ENCODE peak calls at places on chromosomes 13 and 19, in six cellular contexts. L is SK-N-SH; D is HuH-7; I is GM12891; Y is stimulated activated CD4-positive, alpha-beta T cell treated with anti-CD3 and anti-CD28 coated beads, Interleukin-2, amount 100 ng/mL, for 48 hours; H is NCI-H226. W is an unnamed sample.

GRCh38 chr13:94210826-94211225 is 268.7 kb downstream of the DCT start:
- DNase-seq in Y (no peak), D (no peak), L (no peak), H (no peak), I (no peak), W (no peak)

GRCh38 chr19:33953592-33953991 is 156.9 kb downstream of the KCTD15 start:
- DNase-seq in I (no peak), Y (no peak), D (no peak), L (no peak), H (no peak), W (no peak)

GRCh38 chr13:87669379-87669978 is 1.7 kb upstream of the SLITRK5 start:
- DNase-seq in L (peak), I (no peak), Y (no peak), H (no peak), D (no peak), W (peak)

GRCh38 chr13:110590577-110590976 is 24.8 kb upstream of the NAXD start:
- DNase-seq in L (no peak), D (no peak), Y (no peak), I (no peak), H (no peak), W (no peak)

GRCh38 chr13:22316494-22317025 is 645.7 kb downstream of the FGF9 start:
- DNase-seq in Y (no peak), I (no peak), H (no peak), D (no peak), L (no peak), W (no peak)

GRCh38 chr19:15265849-15266248 is 33.6 kb upstream of the EPHX3 start:
- DNase-seq in Y (no peak), H (peak), L (peak), D (no peak), I (no peak), W (no peak)

GRCh38 chr13:21583496-21583895 is 20.5 kb downstream of the MICU2 start:
- DNase-seq in H (peak), D (no peak), L (no peak), Y (no peak), I (no peak), W (no peak)

GRCh38 chr13:21034602-21035190 is 26.7 kb downstream of the LATS2 start:
- DNase-seq in I (no peak), H (no peak), D (no peak), L (no peak), Y (no peak), W (no peak)

GRCh38 chr13:77696006-77696862 is 1.3 kb upstream of the SLAIN1 start:
- DNase-seq in I (peak), D (no peak), H (no peak), Y (no peak), L (peak), W (no peak)

GRCh38 chr13:48733739-48734329 is 80.1 kb downstream of the CYSLTR2 start:
- DNase-seq in D (no peak), H (no peak), L (no peak), I (no peak), Y (no peak), W (no peak)

GRCh38 chr13:99726261-99726894 is 225.1 kb downstream of the TM9SF2 start:
- DNase-seq in I (no peak), H (no peak), D (no peak), L (no peak), Y (no peak), W (no peak)

GRCh38 chr19:33344210-33344609 is 29.3 kb upstream of the CEBPG start:
- DNase-seq in L (no peak), Y (no peak), D (no peak), I (no peak), H (no peak), W (no peak)

GRCh38 chr13:97072297-97072696 is 78.0 kb upstream of the OXGR1 start:
- DNase-seq in Y (no peak), L (no peak), D (no peak), H (no peak), I (no peak), W (no peak)

GRCh38 chr19:6186435-6186834 is 51.0 kb downstream of the ACSBG2 start:
- DNase-seq in L (no peak), Y (no peak), I (no peak), H (no peak), D (no peak), W (no peak)

GRCh38 chr13:36531746-36532486 is 99.6 kb downstream of the CCNA1 start:
- DNase-seq in I (no peak), D (no peak), L (no peak), Y (no peak), H (peak), W (no peak)

GRCh38 chr13:70568571-70568970 is 460.3 kb upstream of the KLHL1 start:
- DNase-seq in I (peak), Y (no peak), L (peak), D (no peak), H (no peak), W (peak)

GRCh38 chr19:2081873-2082810 is 14.0 kb downstream of the MOB3A start:
- DNase-seq in L (peak), H (no peak), D (no peak), Y (no peak), I (no peak), W (peak)

GRCh38 chr19:7293795-7294570 is at the start of gene INSR:
- DNase-seq in I (peak), L (peak), D (peak), H (peak), Y (peak), W (peak)

GRCh38 chr19:53977991-53978731 is 13.3 kb upstream of the CACNG6 start:
- DNase-seq in Y (peak), I (no peak), L (peak), H (peak), D (no peak), W (no peak)

GRCh38 chr19:23999821-24000610 is 85.3 kb downstream of the ZNF726 start:
- DNase-seq in H (no peak), D (no peak), L (no peak), Y (no peak), I (no peak), W (no peak)

GRCh38 chr19:43532571-43532961 is 422 bp upstream of the ZNF575 start:
- DNase-seq in I (no peak), H (no peak), D (no peak), L (peak), Y (no peak), W (no peak)

GRCh38 chr19:4057913-4058695 is 8.6 kb downstream of the ZBTB7A start:
- DNase-seq in I (no peak), L (no peak), Y (no peak), D (peak), H (peak), W (no peak)

GRCh38 chr13:69660155-69660554 is 447.5 kb upstream of the ATXN8OS start:
- DNase-seq in L (no peak), I (no peak), H (no peak), Y (no peak), D (no peak), W (no peak)

GRCh38 chr19:12733369-12733896 is 1.1 kb downstream of the TRIR start:
- DNase-seq in I (no peak), D (peak), H (peak), Y (peak), L (peak), W (peak)

GRCh38 chr19:34171539-34171876 is 796 bp upstream of the LSM14A start:
- DNase-seq in L (no peak), I (peak), H (peak), D (no peak), Y (no peak), W (no peak)

W was measured in KG1.